ENCODE peak calls at places on chromosomes 3 and 15, in seven cellular contexts. One of them, this sample, is unnamed.

GRCh38 chr3:48268936-48269551 is 28.1 kb downstream of the ZNF589 start:
- DNase-seq in ovary: no peak
- DNase-seq in colonic mucosa: peak
- DNase-seq in CD8-positive, alpha-beta T cell: peak
- DNase-seq in GM12878: no peak
- DNase-seq in effector memory CD4-positive, alpha-beta T cell: no peak
- DNase-seq in CD8-positive, alpha-beta memory T cell: no peak
- DNase-seq in this sample: no peak

GRCh38 chr3:188712257-188712924 is 459.4 kb upstream of the TPRG1 start:
- DNase-seq in ovary: no peak
- DNase-seq in colonic mucosa: no peak
- DNase-seq in CD8-positive, alpha-beta T cell: no peak
- DNase-seq in GM12878: no peak
- DNase-seq in effector memory CD4-positive, alpha-beta T cell: no peak
- DNase-seq in CD8-positive, alpha-beta memory T cell: no peak
- DNase-seq in this sample: no peak

GRCh38 chr15:85155857-85156256 is 174.2 kb downstream of the PDE8A start:
- DNase-seq in ovary: no peak
- DNase-seq in colonic mucosa: no peak
- DNase-seq in CD8-positive, alpha-beta T cell: no peak
- DNase-seq in GM12878: no peak
- DNase-seq in effector memory CD4-positive, alpha-beta T cell: no peak
- DNase-seq in CD8-positive, alpha-beta memory T cell: no peak
- DNase-seq in this sample: no peak

GRCh38 chr15:62647195-62647865 is 395.2 kb upstream of the TPM1 start:
- DNase-seq in ovary: no peak
- DNase-seq in colonic mucosa: peak
- DNase-seq in CD8-positive, alpha-beta T cell: no peak
- DNase-seq in GM12878: no peak
- DNase-seq in effector memory CD4-positive, alpha-beta T cell: no peak
- DNase-seq in CD8-positive, alpha-beta memory T cell: no peak
- DNase-seq in this sample: peak

GRCh38 chr15:88975891-88976290 is 62.7 kb upstream of the MFGE8 start:
- DNase-seq in ovary: no peak
- DNase-seq in colonic mucosa: no peak
- DNase-seq in CD8-positive, alpha-beta T cell: no peak
- DNase-seq in GM12878: no peak
- DNase-seq in effector memory CD4-positive, alpha-beta T cell: no peak
- DNase-seq in CD8-positive, alpha-beta memory T cell: no peak
- DNase-seq in this sample: no peak

GRCh38 chr3:180683816-180684215 is 4.5 kb upstream of the CCDC39 start:
- DNase-seq in ovary: no peak
- DNase-seq in colonic mucosa: no peak
- DNase-seq in CD8-positive, alpha-beta T cell: no peak
- DNase-seq in GM12878: no peak
- DNase-seq in effector memory CD4-positive, alpha-beta T cell: no peak
- DNase-seq in CD8-positive, alpha-beta memory T cell: no peak
- DNase-seq in this sample: no peak

GRCh38 chr15:42798802-42799201 is 61.9 kb upstream of the CDAN1 start:
- DNase-seq in ovary: no peak
- DNase-seq in colonic mucosa: no peak
- DNase-seq in CD8-positive, alpha-beta T cell: no peak
- DNase-seq in GM12878: no peak
- DNase-seq in effector memory CD4-positive, alpha-beta T cell: no peak
- DNase-seq in CD8-positive, alpha-beta memory T cell: no peak
- DNase-seq in this sample: no peak

GRCh38 chr3:53032609-53033008 is 13.3 kb downstream of the SFMBT1 start:
- DNase-seq in ovary: no peak
- DNase-seq in colonic mucosa: no peak
- DNase-seq in CD8-positive, alpha-beta T cell: no peak
- DNase-seq in GM12878: no peak
- DNase-seq in effector memory CD4-positive, alpha-beta T cell: no peak
- DNase-seq in CD8-positive, alpha-beta memory T cell: no peak
- DNase-seq in this sample: no peak

GRCh38 chr3:10189557-10190374 is 25.0 kb downstream of the IRAK2 start:
- DNase-seq in ovary: peak
- DNase-seq in colonic mucosa: peak
- DNase-seq in CD8-positive, alpha-beta T cell: no peak
- DNase-seq in GM12878: peak
- DNase-seq in effector memory CD4-positive, alpha-beta T cell: peak
- DNase-seq in CD8-positive, alpha-beta memory T cell: peak
- DNase-seq in this sample: peak

GRCh38 chr15:50257924-50258323 is 7.6 kb downstream of the HDC start:
- DNase-seq in ovary: no peak
- DNase-seq in colonic mucosa: no peak
- DNase-seq in CD8-positive, alpha-beta T cell: no peak
- DNase-seq in GM12878: no peak
- DNase-seq in effector memory CD4-positive, alpha-beta T cell: no peak
- DNase-seq in CD8-positive, alpha-beta memory T cell: no peak
- DNase-seq in this sample: no peak

DNA sequence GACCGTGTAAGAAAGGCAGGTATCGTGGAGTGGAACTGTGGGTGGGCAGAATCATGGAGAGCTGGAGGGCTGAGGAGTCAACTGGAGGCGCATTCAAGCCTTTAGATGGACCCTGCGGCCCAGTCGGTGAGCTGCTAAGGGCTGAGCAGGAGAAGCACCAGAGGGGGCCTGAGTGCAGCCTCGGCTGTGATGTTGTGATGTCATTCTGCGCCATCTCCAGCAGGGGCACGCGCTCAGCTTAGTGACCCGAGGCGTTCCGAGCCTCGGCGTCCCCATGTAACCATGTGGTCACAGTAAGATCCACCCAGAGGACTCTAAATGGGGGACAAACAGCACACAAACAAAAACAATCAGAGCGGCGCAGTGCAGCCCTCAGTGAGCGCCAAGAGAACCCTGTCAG is 76.8 kb downstream of the VGLL4 start:
- DNase-seq in ovary: no peak
- DNase-seq in colonic mucosa: no peak
- DNase-seq in CD8-positive, alpha-beta T cell: no peak
- DNase-seq in GM12878: no peak
- DNase-seq in effector memory CD4-positive, alpha-beta T cell: no peak
- DNase-seq in CD8-positive, alpha-beta memory T cell: no peak
- DNase-seq in this sample: no peak
- H3K27ac ChIP-seq in ovary: no peak
- H3K27ac ChIP-seq in colonic mucosa: no peak
- H3K27ac ChIP-seq in CD8-positive, alpha-beta T cell: no peak
- H3K27ac ChIP-seq in GM12878: no peak
- H3K27ac ChIP-seq in effector memory CD4-positive, alpha-beta T cell: no peak
- H3K27ac ChIP-seq in CD8-positive, alpha-beta memory T cell: no peak
- H3K27ac ChIP-seq in this sample: peak

GRCh38 chr3:129010316-129010956 is 9.3 kb downstream of the EFCC1 start:
- DNase-seq in ovary: no peak
- DNase-seq in colonic mucosa: no peak
- DNase-seq in CD8-positive, alpha-beta T cell: no peak
- DNase-seq in GM12878: no peak
- DNase-seq in effector memory CD4-positive, alpha-beta T cell: no peak
- DNase-seq in CD8-positive, alpha-beta memory T cell: no peak
- DNase-seq in this sample: no peak
- H3K27ac ChIP-seq in ovary: no peak
- H3K27ac ChIP-seq in colonic mucosa: no peak
- H3K27ac ChIP-seq in CD8-positive, alpha-beta T cell: no peak
- H3K27ac ChIP-seq in GM12878: no peak
- H3K27ac ChIP-seq in effector memory CD4-positive, alpha-beta T cell: no peak
- H3K27ac ChIP-seq in CD8-positive, alpha-beta memory T cell: no peak
- H3K27ac ChIP-seq in this sample: no peak

GRCh38 chr3:71542548-71543370 is 40.8 kb downstream of the FOXP1 start:
- DNase-seq in ovary: peak
- DNase-seq in colonic mucosa: peak
- DNase-seq in CD8-positive, alpha-beta T cell: no peak
- DNase-seq in GM12878: no peak
- DNase-seq in effector memory CD4-positive, alpha-beta T cell: no peak
- DNase-seq in CD8-positive, alpha-beta memory T cell: no peak
- DNase-seq in this sample: no peak
- H3K27ac ChIP-seq in ovary: no peak
- H3K27ac ChIP-seq in colonic mucosa: peak
- H3K27ac ChIP-seq in CD8-positive, alpha-beta T cell: no peak
- H3K27ac ChIP-seq in GM12878: no peak
- H3K27ac ChIP-seq in effector memory CD4-positive, alpha-beta T cell: no peak
- H3K27ac ChIP-seq in CD8-positive, alpha-beta memory T cell: no peak
- H3K27ac ChIP-seq in this sample: no peak

DNA sequence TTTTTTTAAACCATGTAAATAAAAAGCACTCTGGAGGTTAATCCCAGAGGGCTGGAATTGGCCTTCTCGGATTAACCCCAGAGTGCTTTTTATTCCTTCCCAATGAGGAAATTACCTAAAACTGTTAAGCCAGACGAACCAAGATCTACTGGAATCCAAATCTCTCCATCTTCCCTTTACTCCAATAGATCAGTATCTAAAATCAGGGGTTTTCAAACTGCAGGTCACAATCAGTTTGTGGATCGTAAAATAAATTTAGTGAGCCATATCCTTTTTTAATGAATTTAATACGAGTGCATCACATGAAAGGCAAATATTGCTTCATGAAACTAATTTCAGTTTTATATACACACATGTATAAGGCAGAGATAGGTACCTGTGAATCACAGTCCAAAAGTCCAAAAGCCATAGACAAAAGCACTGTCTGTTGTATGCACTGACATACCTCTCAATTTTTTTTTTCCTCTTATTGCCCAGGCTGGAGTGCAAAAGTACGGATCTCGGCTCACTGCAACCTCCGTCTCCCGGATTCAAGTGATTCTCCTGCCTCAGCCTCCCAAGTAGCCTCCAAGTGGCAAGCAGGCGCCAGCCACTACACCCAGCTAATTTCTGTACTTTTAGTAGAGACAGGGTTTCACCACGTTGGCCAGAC is 61.3 kb downstream of the TBL1XR1 start:
- DNase-seq in ovary: no peak
- DNase-seq in colonic mucosa: no peak
- DNase-seq in CD8-positive, alpha-beta T cell: no peak
- DNase-seq in GM12878: no peak
- DNase-seq in effector memory CD4-positive, alpha-beta T cell: no peak
- DNase-seq in CD8-positive, alpha-beta memory T cell: no peak
- DNase-seq in this sample: no peak
- H3K27ac ChIP-seq in ovary: no peak
- H3K27ac ChIP-seq in colonic mucosa: peak
- H3K27ac ChIP-seq in CD8-positive, alpha-beta T cell: no peak
- H3K27ac ChIP-seq in GM12878: no peak
- H3K27ac ChIP-seq in effector memory CD4-positive, alpha-beta T cell: no peak
- H3K27ac ChIP-seq in CD8-positive, alpha-beta memory T cell: no peak
- H3K27ac ChIP-seq in this sample: no peak

GRCh38 chr3:45736707-45737106 is 47.5 kb downstream of the SACM1L start:
- DNase-seq in ovary: no peak
- DNase-seq in colonic mucosa: no peak
- DNase-seq in CD8-positive, alpha-beta T cell: no peak
- DNase-seq in GM12878: no peak
- DNase-seq in effector memory CD4-positive, alpha-beta T cell: no peak
- DNase-seq in CD8-positive, alpha-beta memory T cell: no peak
- DNase-seq in this sample: no peak
- H3K27ac ChIP-seq in ovary: no peak
- H3K27ac ChIP-seq in colonic mucosa: no peak
- H3K27ac ChIP-seq in CD8-positive, alpha-beta T cell: no peak
- H3K27ac ChIP-seq in GM12878: no peak
- H3K27ac ChIP-seq in effector memory CD4-positive, alpha-beta T cell: no peak
- H3K27ac ChIP-seq in CD8-positive, alpha-beta memory T cell: no peak
- H3K27ac ChIP-seq in this sample: no peak